ENCODE peak calls at places on chromosomes 5 and 9, in nine cellular contexts. P is left ventricle myocardium inferior, R is non-pigmented ciliary epithelial cell, E is lung, F is NCI-H524, S is nucleus accumbens, K is fibroblast of lung, A is mesothelial cell of epicardium, L is esophagus squamous epithelium. Y is an unnamed sample.

GRCh38 chr5:103829585-103829984 is 267.0 kb upstream of the NUDT12 start:
- DNase-seq in S (no peak), K (no peak), R (no peak), F (no peak), L (no peak), E (no peak), A (no peak), P (no peak), Y (no peak)

GRCh38 chr9:129317179-129318011 is 139.3 kb upstream of the IER5L start:
- DNase-seq in P (no peak), E (no peak), L (no peak), A (peak; percentile 38), R (no peak), F (no peak), K (peak; percentile 49), S (no peak), Y (peak; percentile 80)

GRCh38 chr9:14189578-14189977 is 124.4 kb downstream of the NFIB start:
- DNase-seq in A (no peak), F (no peak), R (no peak), E (no peak), K (no peak), L (no peak), S (no peak), P (no peak), Y (no peak)

GRCh38 chr5:95838001-95838520 is 15.5 kb upstream of the GLRX start:
- DNase-seq in F (no peak), P (no peak), E (no peak), A (no peak), S (peak; percentile 13), L (no peak), K (no peak), R (no peak), Y (no peak)

GRCh38 chr5:37086466-37087178 is 162.6 kb downstream of the CPLANE1 start:
- DNase-seq in A (no peak), R (peak; percentile 23), L (no peak), F (no peak), E (no peak), S (no peak), P (no peak), K (peak; percentile 73), Y (no peak)

GRCh38 chr9:124686918-124687317 is 84.2 kb downstream of the NR6A1 start:
- DNase-seq in F (no peak), E (no peak), L (no peak), A (no peak), R (no peak), K (no peak), P (no peak), S (no peak), Y (no peak)

GRCh38 chr5:159504106-159504856 is 174.0 kb upstream of the IL12B start:
- DNase-seq in F (no peak), L (no peak), S (no peak), R (no peak), A (no peak), K (peak; percentile 28), E (no peak), P (no peak), Y (no peak)

GRCh38 chr9:13588151-13589043 is 308.9 kb upstream of the MPDZ start:
- DNase-seq in F (no peak), K (peak; percentile 98), E (no peak), A (no peak), P (no peak), L (no peak), S (no peak), R (no peak), Y (no peak)

Y was measured in suprapubic skin.